ENCODE peak calls at places on chromosome 3, in six cellular contexts. One of them, this sample, is unnamed.

GRCh38 chr3:159806412-159806811 is 182.2 kb upstream of the IL12A start:
- DNase-seq in CD8-positive, alpha-beta T cell: no peak
- DNase-seq in fibroblast of lung: no peak
- DNase-seq in uterus: no peak
- DNase-seq in testis: peak; percentile 30
- DNase-seq in GM23338: no peak
- DNase-seq in this sample: peak; percentile 27

GRCh38 chr3:50390523-50391177 is 31.3 kb upstream of the TMEM115 start:
- DNase-seq in testis: peak; percentile 69
- DNase-seq in GM23338: no peak
- DNase-seq in CD8-positive, alpha-beta T cell: no peak
- DNase-seq in uterus: no peak
- DNase-seq in fibroblast of lung: no peak
- DNase-seq in this sample: peak; percentile 68

GRCh38 chr3:11385329-11385728 is 113.1 kb downstream of the ATG7 start:
- DNase-seq in GM23338: no peak
- DNase-seq in CD8-positive, alpha-beta T cell: no peak
- DNase-seq in fibroblast of lung: peak; percentile 42
- DNase-seq in testis: no peak
- DNase-seq in uterus: no peak
- DNase-seq in this sample: no peak

GRCh38 chr3:46865546-46865945 is 2.3 kb upstream of the MYL3 start:
- DNase-seq in testis: no peak
- DNase-seq in fibroblast of lung: no peak
- DNase-seq in CD8-positive, alpha-beta T cell: no peak
- DNase-seq in GM23338: no peak
- DNase-seq in uterus: no peak
- DNase-seq in this sample: no peak

GRCh38 chr3:53730565-53730964 is 115.7 kb downstream of the CHDH start:
- DNase-seq in CD8-positive, alpha-beta T cell: no peak
- DNase-seq in uterus: peak; percentile 49
- DNase-seq in fibroblast of lung: peak; percentile 36
- DNase-seq in testis: peak; percentile 67
- DNase-seq in GM23338: no peak
- DNase-seq in this sample: no peak

GRCh38 chr3:106699093-106699492 is 678.1 kb upstream of the CCDC54 start:
- DNase-seq in CD8-positive, alpha-beta T cell: no peak
- DNase-seq in fibroblast of lung: no peak
- DNase-seq in GM23338: peak; percentile 51
- DNase-seq in testis: no peak
- DNase-seq in uterus: no peak
- DNase-seq in this sample: no peak

GRCh38 chr3:23948761-23949160 is 3.7 kb downstream of the NR1D2 start:
- DNase-seq in CD8-positive, alpha-beta T cell: no peak
- DNase-seq in fibroblast of lung: no peak
- DNase-seq in testis: no peak
- DNase-seq in uterus: no peak
- DNase-seq in GM23338: no peak
- DNase-seq in this sample: no peak

GRCh38 chr3:144636833-144637232 is 665.2 kb downstream of the DIPK2A start:
- DNase-seq in CD8-positive, alpha-beta T cell: no peak
- DNase-seq in uterus: no peak
- DNase-seq in fibroblast of lung: no peak
- DNase-seq in GM23338: peak; percentile 66
- DNase-seq in testis: no peak
- DNase-seq in this sample: no peak

GRCh38 chr3:138936763-138937689 is 9.9 kb downstream of the FOXL2 start:
- DNase-seq in CD8-positive, alpha-beta T cell: no peak
- DNase-seq in GM23338: no peak
- DNase-seq in uterus: no peak
- DNase-seq in testis: no peak
- DNase-seq in fibroblast of lung: no peak
- DNase-seq in this sample: no peak

GRCh38 chr3:22296641-22297040 is 545.6 kb upstream of the ZNF385D start:
- DNase-seq in uterus: no peak
- DNase-seq in CD8-positive, alpha-beta T cell: no peak
- DNase-seq in testis: no peak
- DNase-seq in fibroblast of lung: peak; percentile 8
- DNase-seq in GM23338: no peak
- DNase-seq in this sample: no peak

GRCh38 chr3:38533285-38533994 is 37.3 kb downstream of the EXOG start:
- DNase-seq in fibroblast of lung: no peak
- DNase-seq in testis: no peak
- DNase-seq in GM23338: no peak
- DNase-seq in CD8-positive, alpha-beta T cell: no peak
- DNase-seq in uterus: no peak
- DNase-seq in this sample: no peak

GRCh38 chr3:45965281-45966052 is 22.2 kb downstream of the CXCR6 start:
- DNase-seq in uterus: no peak
- DNase-seq in CD8-positive, alpha-beta T cell: no peak
- DNase-seq in fibroblast of lung: no peak
- DNase-seq in GM23338: no peak
- DNase-seq in testis: no peak
- DNase-seq in this sample: no peak

GRCh38 chr3:101732240-101732641 is 7.8 kb downstream of the CEP97 start:
- DNase-seq in fibroblast of lung: no peak
- DNase-seq in testis: no peak
- DNase-seq in uterus: no peak
- DNase-seq in GM23338: no peak
- DNase-seq in CD8-positive, alpha-beta T cell: no peak
- DNase-seq in this sample: no peak

DNA sequence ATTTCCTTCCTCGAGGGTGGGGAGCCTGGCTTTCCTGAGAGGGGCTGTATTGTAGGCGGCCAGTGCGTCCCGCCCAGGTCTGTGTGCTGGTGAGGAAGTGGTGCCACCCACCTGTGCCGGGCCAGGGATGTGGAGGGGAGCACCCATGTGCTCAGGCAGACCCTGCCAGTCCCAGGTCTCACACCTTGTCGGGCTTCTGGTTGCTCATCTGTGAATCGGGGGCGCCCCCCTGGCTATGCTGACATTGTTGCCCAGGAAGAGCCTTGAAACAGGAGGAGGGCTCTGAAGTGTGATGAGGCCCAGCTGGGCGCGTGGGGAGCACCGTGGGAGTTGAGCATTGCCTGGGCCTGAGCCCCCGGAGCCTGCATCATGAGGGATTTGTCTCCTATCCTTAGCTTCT is 4.8 kb downstream of the FBLN2 start:
- DNase-seq in fibroblast of lung: no peak
- DNase-seq in uterus: no peak
- DNase-seq in testis: no peak
- DNase-seq in GM23338: no peak
- DNase-seq in CD8-positive, alpha-beta T cell: no peak
- DNase-seq in this sample: no peak
- H3K27ac ChIP-seq in fibroblast of lung: no peak overlapping the region
- H3K27ac ChIP-seq in uterus: no peak overlapping the region
- H3K27ac ChIP-seq in testis: peak overlapping the region; percentile 50
- H3K27ac ChIP-seq in GM23338: no peak overlapping the region
- H3K27ac ChIP-seq in CD8-positive, alpha-beta T cell: no peak overlapping the region
- H3K27ac ChIP-seq in this sample: peak overlapping the region; percentile 57

GRCh38 chr3:15427182-15427880 is at the start of the genes EAF1 and METTL6:
- DNase-seq in fibroblast of lung: peak; percentile 79
- DNase-seq in testis: peak; percentile 92
- DNase-seq in CD8-positive, alpha-beta T cell: peak; percentile 64
- DNase-seq in uterus: peak; percentile 78
- DNase-seq in GM23338: peak; percentile 86
- DNase-seq in this sample: peak; percentile 72
- TF ChIP-seq CTCF in fibroblast of lung: no peak
- TF ChIP-seq CTCF in testis: no peak
- TF ChIP-seq CTCF in CD8-positive, alpha-beta T cell: peak; percentile 24
- TF ChIP-seq CTCF in uterus: no peak
- TF ChIP-seq CTCF in GM23338: peak; percentile 6
- TF ChIP-seq CTCF in this sample: no peak

GRCh38 chr3:193780371-193780770 is 187.4 kb downstream of the OPA1 start:
- DNase-seq in testis: no peak
- DNase-seq in GM23338: no peak
- DNase-seq in fibroblast of lung: no peak
- DNase-seq in CD8-positive, alpha-beta T cell: no peak
- DNase-seq in uterus: no peak
- DNase-seq in this sample: no peak

GRCh38 chr3:193779933-193780332 is 186.9 kb downstream of the OPA1 start:
- DNase-seq in fibroblast of lung: no peak
- DNase-seq in testis: no peak
- DNase-seq in GM23338: no peak
- DNase-seq in uterus: no peak
- DNase-seq in CD8-positive, alpha-beta T cell: no peak
- DNase-seq in this sample: no peak

GRCh38 chr3:193782747-193783146 is 189.7 kb downstream of the OPA1 start:
- DNase-seq in CD8-positive, alpha-beta T cell: no peak
- DNase-seq in uterus: no peak
- DNase-seq in fibroblast of lung: no peak
- DNase-seq in GM23338: no peak
- DNase-seq in testis: no peak
- DNase-seq in this sample: no peak

GRCh38 chr3:193782280-193782654 is 189.3 kb downstream of the OPA1 start:
- DNase-seq in uterus: no peak
- DNase-seq in CD8-positive, alpha-beta T cell: no peak
- DNase-seq in testis: no peak
- DNase-seq in fibroblast of lung: peak; percentile 84
- DNase-seq in GM23338: no peak
- DNase-seq in this sample: no peak

GRCh38 chr3:193780810-193781472 is 187.9 kb downstream of the OPA1 start:
- DNase-seq in fibroblast of lung: peak; percentile 81
- DNase-seq in CD8-positive, alpha-beta T cell: no peak
- DNase-seq in testis: peak; percentile 77
- DNase-seq in uterus: peak; percentile 92
- DNase-seq in GM23338: peak; percentile 91
- DNase-seq in this sample: peak; percentile 32
- H3K4me1 ChIP-seq in fibroblast of lung: no peaks in the 10 kb centered on the region
- H3K4me1 ChIP-seq in CD8-positive, alpha-beta T cell: no peaks in the 10 kb centered on the region
- H3K4me1 ChIP-seq in testis: no peaks in the 10 kb centered on the region
- H3K4me1 ChIP-seq in uterus: peaks cover 5% of the 10 kb centered on the region
- H3K4me1 ChIP-seq in GM23338: peaks cover 26% of the 10 kb centered on the region
- H3K4me1 ChIP-seq in this sample: peaks cover 7% of the 10 kb centered on the region

GRCh38 chr3:31244929-31245817 is 287.6 kb upstream of the STT3B start:
- DNase-seq in fibroblast of lung: no peak
- DNase-seq in testis: no peak
- DNase-seq in CD8-positive, alpha-beta T cell: no peak
- DNase-seq in GM23338: no peak
- DNase-seq in uterus: no peak
- DNase-seq in this sample: no peak
- H3K27ac ChIP-seq in fibroblast of lung: no peak overlapping the region
- H3K27ac ChIP-seq in testis: no peak overlapping the region
- H3K27ac ChIP-seq in CD8-positive, alpha-beta T cell: no peak overlapping the region
- H3K27ac ChIP-seq in GM23338: no peak overlapping the region
- H3K27ac ChIP-seq in uterus: no peak overlapping the region
- H3K27ac ChIP-seq in this sample: no peak overlapping the region

GRCh38 chr3:40705663-40706062 is 180.9 kb downstream of the ZNF621 start:
- DNase-seq in GM23338: no peak
- DNase-seq in testis: no peak
- DNase-seq in uterus: no peak
- DNase-seq in CD8-positive, alpha-beta T cell: no peak
- DNase-seq in fibroblast of lung: no peak
- DNase-seq in this sample: no peak

GRCh38 chr3:40701016-40701588 is 176.3 kb downstream of the ZNF621 start:
- DNase-seq in uterus: no peak
- DNase-seq in fibroblast of lung: no peak
- DNase-seq in CD8-positive, alpha-beta T cell: no peak
- DNase-seq in GM23338: no peak
- DNase-seq in testis: no peak
- DNase-seq in this sample: no peak

GRCh38 chr3:40704224-40704623 is 179.5 kb downstream of the ZNF621 start:
- DNase-seq in testis: no peak
- DNase-seq in fibroblast of lung: no peak
- DNase-seq in GM23338: no peak
- DNase-seq in CD8-positive, alpha-beta T cell: no peak
- DNase-seq in uterus: no peak
- DNase-seq in this sample: no peak
- TF ChIP-seq CTCF in testis: no peak
- TF ChIP-seq CTCF in fibroblast of lung: no peak
- TF ChIP-seq CTCF in GM23338: no peak
- TF ChIP-seq CTCF in CD8-positive, alpha-beta T cell: no peak
- TF ChIP-seq CTCF in uterus: no peak
- TF ChIP-seq CTCF in this sample: no peak

DNA sequence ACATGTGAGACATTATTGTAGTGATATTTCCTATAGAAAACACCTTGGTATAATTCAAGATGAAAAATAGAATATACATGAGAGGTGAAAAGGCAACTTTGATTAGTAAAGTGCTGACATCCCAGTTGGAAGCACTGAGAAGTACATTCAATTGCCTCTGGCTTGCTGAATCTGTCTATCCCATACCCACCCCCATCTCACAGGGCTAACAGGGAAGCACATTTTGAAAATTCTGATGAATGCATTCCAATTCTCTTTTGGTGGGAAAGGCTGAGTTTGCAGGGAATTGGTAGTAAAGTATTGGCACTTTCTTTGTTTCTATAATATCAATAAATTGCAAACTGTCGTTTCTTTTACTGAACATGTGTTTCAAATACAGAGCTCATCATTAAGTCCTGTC is 122.9 kb downstream of the MBNL1 start:
- DNase-seq in GM23338: no peak
- DNase-seq in testis: no peak
- DNase-seq in uterus: no peak
- DNase-seq in fibroblast of lung: no peak
- DNase-seq in CD8-positive, alpha-beta T cell: no peak
- DNase-seq in this sample: no peak
- H3K4me1 ChIP-seq in GM23338: peaks cover 34% of the 10 kb centered on the region
- H3K4me1 ChIP-seq in testis: peaks cover 7% of the 10 kb centered on the region
- H3K4me1 ChIP-seq in uterus: peaks cover 15% of the 10 kb centered on the region
- H3K4me1 ChIP-seq in fibroblast of lung: peaks cover 13% of the 10 kb centered on the region
- H3K4me1 ChIP-seq in CD8-positive, alpha-beta T cell: peaks cover 42% of the 10 kb centered on the region
- H3K4me1 ChIP-seq in this sample: peaks cover 94% of the 10 kb centered on the region

DNA sequence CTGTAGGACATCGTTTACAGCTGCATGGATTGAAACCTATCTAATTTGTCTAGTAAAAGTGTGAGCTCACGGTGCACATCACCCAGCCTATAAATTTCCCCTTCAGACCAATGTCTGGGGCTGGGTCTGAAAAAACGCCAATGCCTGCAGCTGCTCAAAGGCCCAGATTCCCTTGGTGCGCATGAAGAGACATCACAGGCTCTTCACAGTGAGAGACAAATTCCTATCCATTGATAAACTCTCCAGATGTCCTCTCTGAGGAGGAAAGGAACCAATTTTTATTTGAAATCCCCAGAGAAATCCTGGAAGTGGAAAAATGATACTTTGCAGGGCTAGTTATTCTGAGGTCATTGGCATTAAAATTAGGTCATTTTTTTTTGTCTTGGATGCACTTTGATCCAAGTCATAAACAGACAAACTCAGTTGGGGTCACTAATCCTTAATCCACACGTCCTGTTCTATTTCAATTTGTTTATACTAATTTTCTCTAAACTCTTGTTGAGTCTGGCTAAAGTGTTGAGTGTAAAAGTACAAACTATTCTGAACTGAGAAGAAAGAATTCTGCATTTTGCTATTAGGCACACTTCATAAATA is 360.6 kb downstream of the EPHA3 start:
- DNase-seq in fibroblast of lung: no peak
- DNase-seq in GM23338: peak; percentile 15
- DNase-seq in CD8-positive, alpha-beta T cell: no peak
- DNase-seq in uterus: no peak
- DNase-seq in testis: no peak
- DNase-seq in this sample: no peak
- H3K27ac ChIP-seq in fibroblast of lung: no peak overlapping the region
- H3K27ac ChIP-seq in GM23338: no peak overlapping the region
- H3K27ac ChIP-seq in CD8-positive, alpha-beta T cell: no peak overlapping the region
- H3K27ac ChIP-seq in uterus: no peak overlapping the region
- H3K27ac ChIP-seq in testis: no peak overlapping the region
- H3K27ac ChIP-seq in this sample: no peak overlapping the region

GRCh38 chr3:8501388-8502131 is at the start of gene LMCD1:
- DNase-seq in GM23338: peak; percentile 97
- DNase-seq in testis: peak; percentile 97
- DNase-seq in CD8-positive, alpha-beta T cell: peak; percentile 53
- DNase-seq in fibroblast of lung: peak; percentile 98
- DNase-seq in uterus: peak; percentile 94
- DNase-seq in this sample: peak; percentile 94
- TF ChIP-seq CTCF in GM23338: no peak
- TF ChIP-seq CTCF in testis: no peak
- TF ChIP-seq CTCF in CD8-positive, alpha-beta T cell: no peak
- TF ChIP-seq CTCF in fibroblast of lung: no peak
- TF ChIP-seq CTCF in uterus: peak; percentile 44
- TF ChIP-seq CTCF in this sample: peak; percentile 24

GRCh38 chr3:157086775-157087174 is 73.2 kb downstream of the CCNL1 start:
- DNase-seq in CD8-positive, alpha-beta T cell: no peak
- DNase-seq in testis: no peak
- DNase-seq in uterus: no peak
- DNase-seq in GM23338: no peak
- DNase-seq in fibroblast of lung: no peak
- DNase-seq in this sample: no peak
- H3K4me1 ChIP-seq in CD8-positive, alpha-beta T cell: peaks cover 22% of the 10 kb centered on the region
- H3K4me1 ChIP-seq in testis: peaks cover 40% of the 10 kb centered on the region
- H3K4me1 ChIP-seq in uterus: peaks cover 24% of the 10 kb centered on the region
- H3K4me1 ChIP-seq in GM23338: peaks cover 20% of the 10 kb centered on the region
- H3K4me1 ChIP-seq in fibroblast of lung: peaks cover 30% of the 10 kb centered on the region
- H3K4me1 ChIP-seq in this sample: peaks cover 49% of the 10 kb centered on the region